ENCODE peak calls at places on chromosomes 6 and 20, in nine cellular contexts. O is tibial artery; T is heart right ventricle; M is colonic mucosa; J is fibroblast of lung; Q is A549; S is transverse colon; K is CD8-positive, alpha-beta memory T cell; U is endodermal cell. B is an unnamed sample.

GRCh38 chr6:126804255-126805064 is 314.0 kb upstream of the RSPO3 start:
- DNase-seq in J (peak), Q (peak), U (peak), M (peak), T (no peak), S (no peak), K (no peak), O (no peak), B (no peak)

GRCh38 chr6:166402582-166403277 is 20.0 kb upstream of the MPC1 start:
- DNase-seq in T (no peak), U (peak), K (no peak), S (no peak), M (no peak), J (no peak), O (no peak), Q (no peak), B (no peak)

GRCh38 chr6:165847407-165848098 is 184.5 kb upstream of the PDE10A start:
- DNase-seq in K (no peak), J (peak), O (no peak), T (no peak), Q (no peak), M (peak), U (peak), S (peak), B (peak)

GRCh38 chr6:32984639-32985389 is 16.4 kb downstream of the BRD2 start:
- DNase-seq in O (peak), U (peak), M (peak), Q (peak), J (peak), T (peak), S (peak), K (peak), B (peak)

GRCh38 chr6:129105035-129105434 is 222.1 kb downstream of the LAMA2 start:
- DNase-seq in T (no peak), U (peak), M (no peak), S (no peak), Q (no peak), J (peak), O (no peak), K (no peak), B (no peak)

GRCh38 chr6:13177617-13178506 is 150.5 kb downstream of the TBC1D7 start:
- DNase-seq in M (no peak), S (no peak), O (no peak), U (no peak), J (no peak), Q (no peak), K (no peak), T (no peak), B (no peak)

GRCh38 chr20:51661609-51662178 is 106.5 kb downstream of the ATP9A start:
- DNase-seq in J (peak), U (no peak), Q (peak), M (no peak), O (no peak), T (no peak), K (peak), S (no peak), B (peak)

GRCh38 chr6:138099832-138100231 is 7.4 kb downstream of the PERP start:
- DNase-seq in J (peak), T (no peak), U (no peak), O (no peak), S (no peak), K (no peak), Q (no peak), M (no peak), B (peak)

GRCh38 chr20:9903048-9903651 is 64.3 kb upstream of the PAK5 start:
- DNase-seq in O (no peak), U (peak), M (no peak), J (no peak), T (no peak), S (no peak), K (no peak), Q (peak), B (no peak)

GRCh38 chr6:132734694-132735236 is 20.9 kb upstream of the VNN1 start:
- DNase-seq in S (no peak), J (peak), T (no peak), Q (peak), K (no peak), O (no peak), U (no peak), M (no peak), B (peak)

GRCh38 chr6:146990821-146991798 is 213.1 kb upstream of the STXBP5 start:
- DNase-seq in O (no peak), J (peak), U (no peak), T (no peak), M (no peak), K (no peak), Q (peak), S (no peak), B (no peak)

GRCh38 chr6:122832515-122833228 is 43.6 kb downstream of the SMPDL3A start:
- DNase-seq in Q (no peak), J (no peak), O (no peak), U (no peak), K (no peak), T (no peak), S (no peak), M (no peak), B (no peak)

GRCh38 chr6:99031957-99032356 is 84.2 kb upstream of the FBXL4 start:
- DNase-seq in U (no peak), M (no peak), S (no peak), O (no peak), J (no peak), T (no peak), Q (no peak), K (no peak), B (no peak)

GRCh38 chr20:25321262-25321831 is 69.3 kb downstream of the ABHD12 start:
- DNase-seq in Q (no peak), M (peak), O (no peak), K (no peak), T (no peak), S (no peak), U (peak), J (no peak), B (no peak)

GRCh38 chr20:7146552-7147219 is 379.2 kb downstream of the BMP2 start:
- DNase-seq in Q (no peak), U (no peak), J (no peak), O (no peak), K (no peak), S (no peak), M (no peak), T (peak), B (no peak)

GRCh38 chr20:38449046-38449445 is 13.9 kb upstream of the SNHG17 start:
- DNase-seq in T (no peak), J (no peak), Q (no peak), O (no peak), U (no peak), K (no peak), M (no peak), S (no peak), B (no peak)

GRCh38 chr6:164826831-164827468 is 482.5 kb downstream of the C6orf118 start:
- DNase-seq in S (no peak), T (no peak), M (no peak), K (no peak), J (no peak), Q (peak), O (no peak), U (no peak), B (no peak)

GRCh38 chr6:142489722-142490610 is 188.2 kb downstream of the ADGRG6 start:
- DNase-seq in U (no peak), S (no peak), Q (no peak), J (no peak), K (no peak), T (no peak), M (no peak), O (no peak), B (no peak)

GRCh38 chr6:135941275-135941674 is 89.8 kb downstream of the PDE7B start:
- DNase-seq in U (no peak), O (no peak), K (no peak), S (no peak), J (peak), T (no peak), M (no peak), Q (no peak), B (no peak)

GRCh38 chr20:46709055-46709458 is 392 bp upstream of the SLC2A10 start:
- DNase-seq in U (no peak), Q (no peak), S (peak), J (no peak), O (no peak), T (no peak), K (no peak), M (peak), B (no peak)

GRCh38 chr20:46710149-46710913 is 882 bp downstream of the SLC2A10 start:
- DNase-seq in T (no peak), M (peak), O (no peak), Q (no peak), K (no peak), J (no peak), U (no peak), S (peak), B (no peak)

GRCh38 chr20:46712056-46712636 is 2.7 kb downstream of the SLC2A10 start:
- DNase-seq in K (no peak), J (no peak), O (no peak), Q (no peak), T (no peak), U (no peak), S (no peak), M (no peak), B (no peak)

GRCh38 chr20:46708172-46708860 is 1.1 kb upstream of the SLC2A10 start:
- DNase-seq in M (peak), Q (peak), S (peak), U (peak), K (no peak), T (no peak), J (no peak), O (no peak), B (no peak)

GRCh38 chr20:46709459-46710148 is at the start of gene SLC2A10:
- DNase-seq in J (peak), U (peak), M (peak), T (peak), K (no peak), O (peak), S (peak), Q (no peak), B (no peak)
- H3K27ac ChIP-seq in J (peak), U (peak), M (peak), T (peak), K (no peak), O (peak), S (peak), Q (no peak), B (peak)

GRCh38 chr6:66854014-66854413 is 1147.0 kb upstream of the EYS start:
- DNase-seq in U (no peak), O (no peak), S (no peak), J (no peak), T (no peak), M (no peak), K (no peak), Q (no peak), B (no peak)
- H3K27ac ChIP-seq in U (no peak), O (no peak), S (no peak), J (no peak), T (no peak), M (no peak), K (no peak), Q (no peak), B (no peak)

DNA sequence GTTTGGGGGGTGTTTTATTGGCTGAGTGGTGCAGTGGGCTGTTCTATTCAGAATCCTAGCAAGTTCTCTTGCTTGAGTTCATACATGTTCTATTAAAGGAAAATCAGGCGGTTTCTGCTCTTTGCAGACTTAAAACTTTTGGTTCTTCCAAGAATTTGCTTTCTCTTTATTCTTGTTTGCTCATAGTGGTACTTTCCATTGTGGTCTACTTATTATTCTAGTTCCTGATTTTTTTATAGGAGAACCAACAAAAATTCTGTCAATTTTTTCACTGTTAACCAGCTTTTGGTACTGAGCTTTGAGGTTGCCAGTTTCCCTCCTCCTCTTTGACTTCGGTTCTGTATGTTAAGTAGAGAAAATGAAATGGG is 6.7 kb downstream of the AFDN start:
- DNase-seq in T (no peak), O (no peak), M (no peak), J (no peak), U (no peak), Q (no peak), K (no peak), S (no peak), B (no peak)
- H3K27ac ChIP-seq in T (no peak), O (no peak), M (no peak), J (no peak), U (peak), Q (no peak), K (peak), S (peak), B (peak)

GRCh38 chr20:31638317-31638716 is 605 bp downstream of the COX4I2 start:
- DNase-seq in J (no peak), M (no peak), O (no peak), Q (no peak), S (no peak), T (no peak), K (no peak), U (no peak), B (no peak)

GRCh38 chr20:31638816-31639215 is 1.1 kb downstream of the COX4I2 start:
- DNase-seq in S (no peak), T (no peak), J (no peak), U (no peak), M (no peak), K (no peak), Q (no peak), O (no peak), B (no peak)

GRCh38 chr20:31641391-31641790 is 3.7 kb downstream of the COX4I2 start:
- DNase-seq in T (no peak), M (no peak), Q (no peak), U (no peak), O (no peak), S (no peak), K (no peak), J (no peak), B (no peak)

GRCh38 chr20:31642837-31643236 is 5.1 kb downstream of the COX4I2 start:
- DNase-seq in U (no peak), O (no peak), K (no peak), Q (no peak), J (no peak), M (no peak), T (no peak), S (no peak), B (no peak)

DNA sequence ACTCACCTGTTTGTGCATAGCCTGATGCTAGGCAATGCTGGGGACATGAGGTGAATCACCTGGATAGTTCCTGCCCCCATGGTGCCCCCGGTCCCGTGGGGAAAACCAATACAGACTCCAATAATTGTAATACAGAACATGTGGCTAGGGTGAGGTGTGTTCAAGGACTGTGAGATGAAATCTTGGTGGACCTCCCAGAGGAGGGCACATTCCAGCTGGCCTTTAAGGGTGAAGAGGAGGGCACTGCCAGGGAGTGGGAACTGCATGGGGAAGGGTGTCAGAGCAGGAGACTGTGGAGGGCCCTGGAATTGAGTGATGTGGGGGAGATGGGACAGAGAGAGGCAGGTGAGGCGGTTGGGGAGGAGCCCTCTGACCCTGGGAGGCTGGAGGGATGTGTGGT is 2.5 kb downstream of the COX4I2 start:
- DNase-seq in U (no peak), K (no peak), M (no peak), S (no peak), Q (no peak), T (no peak), O (no peak), J (no peak), B (no peak)
- H3K27ac ChIP-seq in U (no peak), K (no peak), M (no peak), S (no peak), Q (no peak), T (no peak), O (no peak), J (no peak), B (no peak)

GRCh38 chr6:370555-370954 is 21.0 kb upstream of the IRF4 start:
- DNase-seq in O (no peak), K (no peak), T (no peak), S (no peak), U (no peak), Q (no peak), J (no peak), M (no peak), B (no peak)
- H3K27ac ChIP-seq in O (no peak), K (no peak), T (no peak), S (no peak), U (no peak), Q (no peak), J (no peak), M (no peak), B (no peak)

GRCh38 chr6:31575952-31576684 is 753 bp downstream of the TNF start:
- DNase-seq in S (no peak), Q (no peak), O (no peak), M (no peak), J (no peak), T (no peak), U (no peak), K (no peak), B (no peak)

GRCh38 chr6:31572041-31572911 is at the start of gene LTA:
- DNase-seq in Q (no peak), K (peak), M (no peak), U (no peak), T (no peak), O (no peak), J (no peak), S (peak), B (no peak)

GRCh38 chr6:31573239-31574105 is 1.4 kb downstream of the LTA start:
- DNase-seq in O (no peak), K (no peak), T (no peak), S (no peak), M (no peak), J (no peak), U (no peak), Q (no peak), B (no peak)

GRCh38 chr6:31575335-31575901 is at the start of gene TNF:
- DNase-seq in J (no peak), M (peak), O (peak), U (peak), Q (no peak), S (peak), K (peak), T (no peak), B (no peak)

DNA sequence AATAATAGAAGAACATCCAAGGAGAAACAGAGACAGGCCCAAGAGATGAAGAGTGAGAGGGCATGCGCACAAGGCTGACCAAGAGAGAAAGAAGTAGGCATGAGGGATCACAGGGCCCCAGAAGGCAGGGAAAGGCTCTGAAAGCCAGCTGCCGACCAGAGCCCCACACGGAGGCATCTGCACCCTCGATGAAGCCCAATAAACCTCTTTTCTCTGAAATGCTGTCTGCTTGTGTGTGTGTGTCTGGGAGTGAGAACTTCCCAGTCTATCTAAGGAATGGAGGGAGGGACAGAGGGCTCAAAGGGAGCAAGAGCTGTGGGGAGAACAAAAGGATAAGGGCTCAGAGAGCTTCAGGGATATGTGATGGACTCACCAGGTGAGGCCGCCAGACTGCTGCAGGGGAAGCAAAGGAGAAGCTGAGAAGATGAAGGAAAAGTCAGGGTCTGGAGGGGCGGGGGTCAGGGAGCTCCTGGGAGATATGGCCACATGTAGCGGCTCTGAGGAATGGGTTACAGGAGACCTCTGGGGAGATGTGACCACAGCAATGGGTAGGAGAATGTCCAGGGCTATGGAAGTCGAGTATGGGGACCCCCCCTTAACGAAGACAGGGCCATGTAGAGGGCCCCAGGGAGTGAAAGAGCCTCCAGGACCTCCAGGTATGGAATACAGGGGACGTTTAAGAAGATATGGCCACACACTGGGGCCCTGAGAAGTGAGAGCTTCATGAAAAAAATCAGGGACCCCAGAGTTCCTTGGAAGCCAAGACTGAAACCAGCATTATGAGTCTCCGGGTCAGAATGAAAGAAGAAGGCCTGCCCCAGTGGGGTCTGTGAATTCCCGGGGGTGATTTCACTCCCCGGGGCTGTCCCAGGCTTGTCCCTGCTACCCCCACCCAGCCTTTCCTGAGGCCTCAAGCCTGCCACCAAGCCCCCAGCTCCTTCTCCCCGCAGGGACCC is 981 bp upstream of the TNF start:
- DNase-seq in M (no peak), O (no peak), J (no peak), T (no peak), S (no peak), U (peak), K (no peak), Q (no peak), B (no peak)
- H3K27ac ChIP-seq in M (peak), O (no peak), J (no peak), T (no peak), S (peak), U (no peak), K (peak), Q (no peak), B (no peak)

DNA sequence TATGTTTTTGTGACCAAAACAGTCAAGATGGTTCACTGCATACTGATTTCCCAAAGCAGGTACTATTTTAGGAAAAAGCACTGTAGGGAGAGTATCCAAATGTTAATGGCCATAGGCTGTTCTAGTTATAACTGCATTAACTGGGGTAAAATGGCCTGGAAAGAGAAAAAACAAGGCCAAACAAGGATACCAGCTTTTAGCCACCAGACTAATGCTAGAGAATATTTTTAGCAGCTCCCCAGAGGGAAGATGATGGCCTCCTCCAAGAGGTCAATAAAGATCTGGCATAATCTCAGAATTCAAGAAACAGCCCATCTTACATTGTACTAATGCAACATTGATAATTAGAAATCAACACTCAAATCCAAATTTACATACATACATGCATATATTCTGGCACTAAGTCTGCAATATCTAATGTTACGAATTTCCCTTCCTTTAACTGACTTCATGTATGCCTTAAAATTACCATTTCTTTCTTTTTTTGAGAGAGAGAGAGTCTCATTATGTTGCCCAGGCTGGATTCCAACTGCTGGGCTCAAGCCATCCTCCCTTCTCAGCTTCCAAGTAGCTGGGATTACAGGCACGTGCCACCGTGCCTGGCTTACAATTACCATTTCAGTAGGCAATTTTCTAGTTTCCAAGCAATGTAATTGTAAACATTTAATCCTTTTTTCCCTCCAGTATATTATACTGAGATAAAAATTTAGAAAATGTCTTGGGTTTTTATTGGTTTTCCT is 9.3 kb downstream of the COX7A2 start:
- DNase-seq in M (no peak), J (no peak), K (no peak), O (peak), T (peak), U (no peak), Q (no peak), S (no peak), B (no peak)
- H3K27ac ChIP-seq in M (no peak), J (no peak), K (no peak), O (peak), T (peak), U (no peak), Q (no peak), S (no peak), B (no peak)

GRCh38 chr6:3337521-3338350 is 79.0 kb downstream of the PSMG4 start:
- DNase-seq in S (no peak), J (peak), U (peak), T (no peak), O (no peak), K (no peak), M (no peak), Q (peak), B (no peak)
- H3K27ac ChIP-seq in S (peak), J (no peak), U (peak), T (no peak), O (no peak), K (peak), M (peak), Q (peak), B (no peak)

DNA sequence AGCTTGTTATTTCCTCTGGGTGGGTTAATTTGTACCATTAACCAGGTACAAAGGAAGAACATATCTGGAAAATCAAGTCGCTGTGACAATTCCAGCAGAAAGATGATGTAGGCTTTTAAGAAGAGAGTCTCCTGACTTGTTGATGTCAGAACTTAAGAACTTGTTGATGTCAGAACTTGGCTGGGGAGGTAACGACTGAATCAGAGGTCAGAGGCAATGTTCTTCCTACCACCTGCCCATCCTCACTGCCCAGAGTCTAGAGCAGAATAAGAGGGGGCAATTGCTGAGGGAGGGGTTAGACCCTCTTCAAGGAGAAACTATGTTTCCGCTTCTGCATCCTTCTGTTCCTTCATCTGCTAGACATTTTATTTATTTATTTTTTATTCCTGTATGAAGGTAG is 18.9 kb downstream of the MLIP start:
- DNase-seq in T (no peak), K (no peak), U (no peak), M (no peak), Q (no peak), O (no peak), S (no peak), J (peak), B (no peak)
- H3K27ac ChIP-seq in T (no peak), K (no peak), U (no peak), M (no peak), Q (no peak), O (no peak), S (no peak), J (no peak), B (no peak)

B was measured in epithelial cell of prostate.